ENCODE peak calls at places on chromosomes 3 and 15, in nine cellular contexts. One of them, this sample, is unnamed.

GRCh38 chr3:128318275-128318920 is 148.3 kb downstream of the DNAJB8 start:
- DNase-seq in adrenal gland: no peak
- DNase-seq in SJCRH30: no peak
- DNase-seq in uterus: no peak
- DNase-seq in OCI-LY7: no peak
- DNase-seq in esophagus squamous epithelium: no peak
- DNase-seq in GM23248: no peak
- DNase-seq in CD8-positive, alpha-beta T cell: no peak
- DNase-seq in pancreas: peak; percentile 12
- DNase-seq in this sample: peak; percentile 46

GRCh38 chr3:98991393-98991792 is 89.9 kb upstream of the DCBLD2 start:
- DNase-seq in adrenal gland: no peak
- DNase-seq in pancreas: no peak
- DNase-seq in esophagus squamous epithelium: no peak
- DNase-seq in SJCRH30: no peak
- DNase-seq in OCI-LY7: peak; percentile 67
- DNase-seq in uterus: no peak
- DNase-seq in GM23248: peak; percentile 31
- DNase-seq in CD8-positive, alpha-beta T cell: no peak
- DNase-seq in this sample: no peak

GRCh38 chr15:39888243-39888642 is 31.8 kb downstream of the GPR176 start:
- DNase-seq in esophagus squamous epithelium: no peak
- DNase-seq in uterus: no peak
- DNase-seq in SJCRH30: no peak
- DNase-seq in CD8-positive, alpha-beta T cell: no peak
- DNase-seq in adrenal gland: no peak
- DNase-seq in OCI-LY7: no peak
- DNase-seq in GM23248: no peak
- DNase-seq in pancreas: no peak
- DNase-seq in this sample: no peak

GRCh38 chr3:18372786-18373405 is 52.2 kb downstream of the SATB1 start:
- DNase-seq in uterus: no peak
- DNase-seq in CD8-positive, alpha-beta T cell: no peak
- DNase-seq in esophagus squamous epithelium: no peak
- DNase-seq in SJCRH30: no peak
- DNase-seq in pancreas: no peak
- DNase-seq in OCI-LY7: no peak
- DNase-seq in adrenal gland: no peak
- DNase-seq in GM23248: no peak
- DNase-seq in this sample: no peak

GRCh38 chr3:128794788-128795649 is 69.0 kb downstream of the RAB7A start:
- DNase-seq in uterus: peak; percentile 43
- DNase-seq in pancreas: peak; percentile 64
- DNase-seq in SJCRH30: peak; percentile 59
- DNase-seq in adrenal gland: peak; percentile 75
- DNase-seq in CD8-positive, alpha-beta T cell: peak; percentile 52
- DNase-seq in OCI-LY7: peak; percentile 77
- DNase-seq in esophagus squamous epithelium: no peak
- DNase-seq in GM23248: peak; percentile 82
- DNase-seq in this sample: peak; percentile 72

GRCh38 chr3:78994174-78995027 is 773.4 kb downstream of the ROBO1 start:
- DNase-seq in adrenal gland: no peak
- DNase-seq in CD8-positive, alpha-beta T cell: no peak
- DNase-seq in uterus: no peak
- DNase-seq in GM23248: no peak
- DNase-seq in SJCRH30: no peak
- DNase-seq in pancreas: no peak
- DNase-seq in OCI-LY7: no peak
- DNase-seq in esophagus squamous epithelium: no peak
- DNase-seq in this sample: no peak

GRCh38 chr3:45777753-45778386 is 18.5 kb downstream of the SLC6A20 start:
- DNase-seq in SJCRH30: no peak
- DNase-seq in pancreas: no peak
- DNase-seq in GM23248: no peak
- DNase-seq in esophagus squamous epithelium: no peak
- DNase-seq in uterus: no peak
- DNase-seq in CD8-positive, alpha-beta T cell: no peak
- DNase-seq in OCI-LY7: no peak
- DNase-seq in adrenal gland: no peak
- DNase-seq in this sample: no peak

GRCh38 chr3:129344540-129345220 is 66.0 kb downstream of the HMCES start:
- DNase-seq in adrenal gland: no peak
- DNase-seq in CD8-positive, alpha-beta T cell: no peak
- DNase-seq in pancreas: no peak
- DNase-seq in esophagus squamous epithelium: no peak
- DNase-seq in uterus: no peak
- DNase-seq in OCI-LY7: no peak
- DNase-seq in GM23248: no peak
- DNase-seq in SJCRH30: no peak
- DNase-seq in this sample: no peak

GRCh38 chr15:63352808-63353207 is 28.8 kb downstream of the CA12 start:
- DNase-seq in OCI-LY7: no peak
- DNase-seq in uterus: no peak
- DNase-seq in CD8-positive, alpha-beta T cell: no peak
- DNase-seq in GM23248: no peak
- DNase-seq in adrenal gland: no peak
- DNase-seq in esophagus squamous epithelium: no peak
- DNase-seq in pancreas: no peak
- DNase-seq in SJCRH30: no peak
- DNase-seq in this sample: no peak

GRCh38 chr15:78064544-78064943 is 13.0 kb downstream of the TBC1D2B start:
- DNase-seq in pancreas: no peak
- DNase-seq in uterus: no peak
- DNase-seq in GM23248: peak; percentile 72
- DNase-seq in OCI-LY7: no peak
- DNase-seq in esophagus squamous epithelium: no peak
- DNase-seq in CD8-positive, alpha-beta T cell: no peak
- DNase-seq in SJCRH30: no peak
- DNase-seq in adrenal gland: no peak
- DNase-seq in this sample: no peak
- H3K4me1 ChIP-seq in pancreas: peaks cover 76% of the 10 kb centered on the region
- H3K4me1 ChIP-seq in uterus: peaks cover 32% of the 10 kb centered on the region
- H3K4me1 ChIP-seq in GM23248: peaks cover 77% of the 10 kb centered on the region
- H3K4me1 ChIP-seq in OCI-LY7: peaks cover 91% of the 10 kb centered on the region
- H3K4me1 ChIP-seq in esophagus squamous epithelium: peaks cover 98% of the 10 kb centered on the region
- H3K4me1 ChIP-seq in CD8-positive, alpha-beta T cell: peaks cover 87% of the 10 kb centered on the region
- H3K4me1 ChIP-seq in SJCRH30: peaks cover 69% of the 10 kb centered on the region
- H3K4me1 ChIP-seq in adrenal gland: peaks cover 93% of the 10 kb centered on the region
- H3K4me1 ChIP-seq in this sample: peaks cover 42% of the 10 kb centered on the region

GRCh38 chr3:120428904-120429303 is 21.9 kb downstream of the FSTL1 start:
- DNase-seq in esophagus squamous epithelium: no peak
- DNase-seq in GM23248: peak; percentile 71
- DNase-seq in uterus: no peak
- DNase-seq in adrenal gland: no peak
- DNase-seq in pancreas: no peak
- DNase-seq in OCI-LY7: no peak
- DNase-seq in SJCRH30: no peak
- DNase-seq in CD8-positive, alpha-beta T cell: no peak
- DNase-seq in this sample: no peak

GRCh38 chr3:120425877-120426276 is 24.9 kb downstream of the FSTL1 start:
- DNase-seq in SJCRH30: no peak
- DNase-seq in OCI-LY7: no peak
- DNase-seq in GM23248: peak; percentile 88
- DNase-seq in uterus: peak; percentile 73
- DNase-seq in CD8-positive, alpha-beta T cell: no peak
- DNase-seq in adrenal gland: peak; percentile 80
- DNase-seq in esophagus squamous epithelium: no peak
- DNase-seq in pancreas: no peak
- DNase-seq in this sample: no peak

GRCh38 chr3:120425196-120425595 is 25.6 kb downstream of the FSTL1 start:
- DNase-seq in esophagus squamous epithelium: no peak
- DNase-seq in SJCRH30: no peak
- DNase-seq in CD8-positive, alpha-beta T cell: no peak
- DNase-seq in adrenal gland: no peak
- DNase-seq in uterus: no peak
- DNase-seq in OCI-LY7: no peak
- DNase-seq in pancreas: no peak
- DNase-seq in GM23248: no peak
- DNase-seq in this sample: no peak

GRCh38 chr3:120424506-120424905 is 26.3 kb downstream of the FSTL1 start:
- DNase-seq in CD8-positive, alpha-beta T cell: no peak
- DNase-seq in adrenal gland: no peak
- DNase-seq in esophagus squamous epithelium: no peak
- DNase-seq in SJCRH30: no peak
- DNase-seq in uterus: no peak
- DNase-seq in pancreas: no peak
- DNase-seq in OCI-LY7: no peak
- DNase-seq in GM23248: no peak
- DNase-seq in this sample: no peak

DNA sequence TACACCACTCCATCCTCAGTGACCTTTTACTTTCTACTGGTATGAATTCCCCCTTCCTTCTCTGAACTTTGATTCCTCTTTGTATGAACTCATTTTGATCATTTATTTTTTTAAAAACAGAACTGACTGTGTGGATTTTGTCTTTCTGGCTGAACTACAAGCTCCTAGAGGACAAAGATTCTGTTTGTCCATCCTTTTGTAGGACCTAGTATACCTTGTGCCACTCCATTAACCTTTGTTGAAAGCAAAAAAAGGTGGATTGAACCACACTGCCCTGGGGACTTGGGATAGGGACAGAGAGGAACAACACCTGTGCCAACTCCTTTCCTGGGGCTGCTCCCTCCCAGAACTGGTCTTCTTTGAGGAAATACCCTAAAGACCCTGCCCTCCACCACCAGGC is 23.6 kb downstream of the FSTL1 start:
- DNase-seq in GM23248: no peak
- DNase-seq in SJCRH30: no peak
- DNase-seq in CD8-positive, alpha-beta T cell: no peak
- DNase-seq in OCI-LY7: no peak
- DNase-seq in adrenal gland: no peak
- DNase-seq in pancreas: no peak
- DNase-seq in uterus: no peak
- DNase-seq in esophagus squamous epithelium: no peak
- DNase-seq in this sample: no peak
- H3K4me1 ChIP-seq in GM23248: peaks cover 100% of the 10 kb centered on the region
- H3K4me1 ChIP-seq in SJCRH30: peaks cover 6% of the 10 kb centered on the region
- H3K4me1 ChIP-seq in CD8-positive, alpha-beta T cell: no peaks in the 10 kb centered on the region
- H3K4me1 ChIP-seq in OCI-LY7: no peaks in the 10 kb centered on the region
- H3K4me1 ChIP-seq in adrenal gland: peaks cover 76% of the 10 kb centered on the region
- H3K4me1 ChIP-seq in pancreas: peaks cover 2% of the 10 kb centered on the region
- H3K4me1 ChIP-seq in uterus: peaks cover 5% of the 10 kb centered on the region
- H3K4me1 ChIP-seq in esophagus squamous epithelium: peaks cover 80% of the 10 kb centered on the region
- H3K4me1 ChIP-seq in this sample: no peaks in the 10 kb centered on the region

GRCh38 chr3:190381356-190381940 is 6.5 kb upstream of the CLDN16 start:
- DNase-seq in esophagus squamous epithelium: no peak
- DNase-seq in CD8-positive, alpha-beta T cell: no peak
- DNase-seq in SJCRH30: no peak
- DNase-seq in adrenal gland: no peak
- DNase-seq in GM23248: peak; percentile 40
- DNase-seq in pancreas: no peak
- DNase-seq in uterus: no peak
- DNase-seq in OCI-LY7: no peak
- DNase-seq in this sample: no peak
- H3K4me1 ChIP-seq in esophagus squamous epithelium: peaks cover 48% of the 10 kb centered on the region
- H3K4me1 ChIP-seq in CD8-positive, alpha-beta T cell: no peaks in the 10 kb centered on the region
- H3K4me1 ChIP-seq in SJCRH30: no peaks in the 10 kb centered on the region
- H3K4me1 ChIP-seq in adrenal gland: no peaks in the 10 kb centered on the region
- H3K4me1 ChIP-seq in GM23248: peaks cover 42% of the 10 kb centered on the region
- H3K4me1 ChIP-seq in pancreas: no peaks in the 10 kb centered on the region
- H3K4me1 ChIP-seq in uterus: no peaks in the 10 kb centered on the region
- H3K4me1 ChIP-seq in OCI-LY7: no peaks in the 10 kb centered on the region
- H3K4me1 ChIP-seq in this sample: no peaks in the 10 kb centered on the region

GRCh38 chr3:15271030-15271429 is 61.4 kb downstream of the SH3BP5 start:
- DNase-seq in OCI-LY7: no peak
- DNase-seq in SJCRH30: no peak
- DNase-seq in GM23248: no peak
- DNase-seq in adrenal gland: peak; percentile 4
- DNase-seq in uterus: no peak
- DNase-seq in esophagus squamous epithelium: no peak
- DNase-seq in pancreas: no peak
- DNase-seq in CD8-positive, alpha-beta T cell: no peak
- DNase-seq in this sample: no peak
- H3K4me1 ChIP-seq in OCI-LY7: peaks cover 22% of the 10 kb centered on the region
- H3K4me1 ChIP-seq in SJCRH30: no peaks in the 10 kb centered on the region
- H3K4me1 ChIP-seq in GM23248: peaks cover 26% of the 10 kb centered on the region
- H3K4me1 ChIP-seq in adrenal gland: peaks cover 73% of the 10 kb centered on the region
- H3K4me1 ChIP-seq in uterus: peaks cover 15% of the 10 kb centered on the region
- H3K4me1 ChIP-seq in esophagus squamous epithelium: peaks cover 37% of the 10 kb centered on the region
- H3K4me1 ChIP-seq in pancreas: no peaks in the 10 kb centered on the region
- H3K4me1 ChIP-seq in CD8-positive, alpha-beta T cell: peaks cover 76% of the 10 kb centered on the region
- H3K4me1 ChIP-seq in this sample: peaks cover 8% of the 10 kb centered on the region

GRCh38 chr3:50575372-50575771 is 6.0 kb downstream of the HEMK1 start:
- DNase-seq in GM23248: peak; percentile 65
- DNase-seq in SJCRH30: no peak
- DNase-seq in uterus: no peak
- DNase-seq in CD8-positive, alpha-beta T cell: no peak
- DNase-seq in OCI-LY7: no peak
- DNase-seq in pancreas: no peak
- DNase-seq in esophagus squamous epithelium: no peak
- DNase-seq in adrenal gland: no peak
- DNase-seq in this sample: no peak
- H3K4me1 ChIP-seq in GM23248: peaks cover 7% of the 10 kb centered on the region
- H3K4me1 ChIP-seq in SJCRH30: no peaks in the 10 kb centered on the region
- H3K4me1 ChIP-seq in uterus: peaks cover 1% of the 10 kb centered on the region
- H3K4me1 ChIP-seq in CD8-positive, alpha-beta T cell: peaks cover 80% of the 10 kb centered on the region
- H3K4me1 ChIP-seq in OCI-LY7: peaks cover 6% of the 10 kb centered on the region
- H3K4me1 ChIP-seq in pancreas: peaks cover 8% of the 10 kb centered on the region
- H3K4me1 ChIP-seq in esophagus squamous epithelium: peaks cover 54% of the 10 kb centered on the region
- H3K4me1 ChIP-seq in adrenal gland: peaks cover 2% of the 10 kb centered on the region
- H3K4me1 ChIP-seq in this sample: no peaks in the 10 kb centered on the region

DNA sequence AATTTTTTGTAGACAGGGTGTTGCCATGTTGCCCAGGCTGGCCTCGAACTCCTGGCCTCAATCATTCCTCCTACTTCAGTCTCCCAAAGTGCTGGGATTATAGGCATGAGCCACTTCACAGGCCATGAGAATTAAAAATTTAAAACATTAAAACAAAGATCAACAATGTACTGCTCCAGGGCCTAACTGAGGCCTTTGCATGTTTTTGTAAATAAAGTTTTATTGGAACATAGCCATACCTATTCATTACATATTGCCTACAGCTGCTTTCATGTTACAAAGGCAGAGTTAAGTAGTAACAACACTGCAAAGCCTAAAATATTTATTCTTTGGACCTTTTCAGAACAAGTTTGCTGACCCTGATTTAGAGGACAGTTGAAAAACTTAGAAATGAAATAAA is 9.6 kb downstream of the VPS39 start:
- DNase-seq in esophagus squamous epithelium: no peak
- DNase-seq in OCI-LY7: no peak
- DNase-seq in pancreas: no peak
- DNase-seq in CD8-positive, alpha-beta T cell: no peak
- DNase-seq in uterus: no peak
- DNase-seq in SJCRH30: no peak
- DNase-seq in adrenal gland: no peak
- DNase-seq in GM23248: no peak
- DNase-seq in this sample: no peak
- H3K4me1 ChIP-seq in esophagus squamous epithelium: no peaks in the 10 kb centered on the region
- H3K4me1 ChIP-seq in OCI-LY7: no peaks in the 10 kb centered on the region
- H3K4me1 ChIP-seq in pancreas: no peaks in the 10 kb centered on the region
- H3K4me1 ChIP-seq in CD8-positive, alpha-beta T cell: no peaks in the 10 kb centered on the region
- H3K4me1 ChIP-seq in uterus: no peaks in the 10 kb centered on the region
- H3K4me1 ChIP-seq in SJCRH30: no peaks in the 10 kb centered on the region
- H3K4me1 ChIP-seq in adrenal gland: peaks cover 16% of the 10 kb centered on the region
- H3K4me1 ChIP-seq in GM23248: peaks cover under 1% of the 10 kb centered on the region
- H3K4me1 ChIP-seq in this sample: no peaks in the 10 kb centered on the region

GRCh38 chr3:37768107-37768809 is 93.4 kb upstream of the CTDSPL start:
- DNase-seq in OCI-LY7: no peak
- DNase-seq in GM23248: no peak
- DNase-seq in pancreas: peak; percentile 76
- DNase-seq in uterus: no peak
- DNase-seq in SJCRH30: peak; percentile 21
- DNase-seq in adrenal gland: no peak
- DNase-seq in esophagus squamous epithelium: no peak
- DNase-seq in CD8-positive, alpha-beta T cell: no peak
- DNase-seq in this sample: no peak
- H3K4me1 ChIP-seq in OCI-LY7: no peaks in the 10 kb centered on the region
- H3K4me1 ChIP-seq in GM23248: no peaks in the 10 kb centered on the region
- H3K4me1 ChIP-seq in pancreas: peaks cover 44% of the 10 kb centered on the region
- H3K4me1 ChIP-seq in uterus: no peaks in the 10 kb centered on the region
- H3K4me1 ChIP-seq in SJCRH30: peaks cover 20% of the 10 kb centered on the region
- H3K4me1 ChIP-seq in adrenal gland: peaks cover 71% of the 10 kb centered on the region
- H3K4me1 ChIP-seq in esophagus squamous epithelium: peaks cover 62% of the 10 kb centered on the region
- H3K4me1 ChIP-seq in CD8-positive, alpha-beta T cell: no peaks in the 10 kb centered on the region
- H3K4me1 ChIP-seq in this sample: peaks cover 23% of the 10 kb centered on the region